ENCODE peak calls at places on chromosomes 11 and 22, in eight cellular contexts. F, E, S, V, B, I, J and G are unnamed samples.
A peak's percentile ranks its signal among the peaks of the same experiment; 100 is the strongest.

GRCh38 chr11:84671325-84672019 is 955.7 kb downstream of the DLG2 start:
- DNase-seq in J (no peak), F (peak; percentile 47), S (no peak), E (no peak), B (no peak), V (no peak), I (no peak), G (no peak)

GRCh38 chr11:12007769-12008737 is at the start of gene DKK3:
- DNase-seq in E (peak; percentile 43), B (no peak), S (peak; percentile 42), F (no peak), I (no peak), V (no peak), J (no peak), G (no peak)

GRCh38 chr11:132060546-132060945 is 690.1 kb downstream of the NTM start:
- DNase-seq in E (no peak), B (no peak), F (no peak), S (no peak), J (no peak), I (no peak), V (no peak), G (no peak)

GRCh38 chr11:107561688-107562087 is 3.8 kb downstream of the ALKBH8 start:
- DNase-seq in J (no peak), F (no peak), V (no peak), I (peak; percentile 50), S (no peak), B (no peak), E (no peak), G (no peak)

GRCh38 chr11:101436511-101437142 is 147.2 kb downstream of the TRPC6 start:
- DNase-seq in I (no peak), V (peak; percentile 46), E (peak; percentile 48), B (no peak), J (no peak), S (peak; percentile 56), F (peak; percentile 41), G (peak; percentile 44)

GRCh38 chr11:10004526-10005113 is 289.4 kb downstream of the SBF2 start:
- DNase-seq in B (no peak), S (no peak), I (no peak), E (no peak), F (no peak), J (no peak), V (no peak), G (peak; percentile 20)

GRCh38 chr11:12864316-12865156 is 144.6 kb upstream of the RASSF10 start:
- DNase-seq in F (no peak), I (no peak), J (no peak), B (peak; percentile 85), E (peak; percentile 89), V (no peak), S (no peak), G (no peak)

GRCh38 chr11:8060801-8061554 is 20.0 kb upstream of the TUB start:
- DNase-seq in E (no peak), V (no peak), I (no peak), B (peak; percentile 46), S (no peak), J (no peak), F (no peak), G (no peak)

GRCh38 chr11:114311946-114312345 is 15.7 kb downstream of the NNMT start:
- DNase-seq in V (no peak), B (no peak), F (no peak), J (no peak), S (no peak), I (no peak), E (no peak), G (no peak)

GRCh38 chr11:126637800-126638175 is 282.3 kb downstream of the ST3GAL4 start:
- DNase-seq in J (no peak), I (no peak), E (no peak), S (no peak), F (no peak), V (no peak), B (peak; percentile 81), G (no peak)

GRCh38 chr11:128902515-128903066 is 11.4 kb downstream of the KCNJ5 start:
- DNase-seq in S (no peak), V (no peak), B (no peak), I (no peak), F (no peak), E (no peak), J (peak; percentile 55), G (no peak)

GRCh38 chr22:37059876-37060449 is 8.4 kb downstream of the KCTD17 start:
- DNase-seq in I (no peak), E (no peak), S (no peak), J (peak; percentile 59), B (no peak), V (no peak), F (no peak), G (no peak)

GRCh38 chr22:24683671-24684070 is 80.7 kb downstream of the GGT1 start:
- DNase-seq in J (no peak), F (no peak), E (no peak), V (no peak), B (peak; percentile 39), I (no peak), S (no peak), G (no peak)

GRCh38 chr22:41525450-41526225 is 18.6 kb downstream of the POLR3H start:
- DNase-seq in F (no peak), V (no peak), B (no peak), E (no peak), J (no peak), I (no peak), S (no peak), G (no peak)

GRCh38 chr11:2815762-2816496 is 69.6 kb downstream of the CDKN1C start:
- DNase-seq in S (no peak), I (no peak), B (no peak), J (peak; percentile 56), V (no peak), E (no peak), F (no peak), G (no peak)

GRCh38 chr22:32542332-32543019 is 67.9 kb downstream of the FBXO7 start:
- DNase-seq in S (no peak), I (no peak), B (no peak), J (no peak), V (no peak), E (no peak), F (no peak), G (no peak)

GRCh38 chr22:32541481-32541880 is 66.9 kb downstream of the FBXO7 start:
- DNase-seq in S (no peak), V (no peak), I (no peak), F (no peak), E (no peak), B (no peak), J (no peak), G (no peak)

GRCh38 chr22:32538516-32538915 is 63.9 kb downstream of the FBXO7 start:
- DNase-seq in B (no peak), S (no peak), J (no peak), E (no peak), V (no peak), I (no peak), F (no peak), G (no peak)

GRCh38 chr22:32543020-32543357 is 68.4 kb downstream of the FBXO7 start:
- DNase-seq in E (no peak), J (no peak), F (no peak), B (no peak), V (no peak), I (no peak), S (no peak), G (no peak)

DNA sequence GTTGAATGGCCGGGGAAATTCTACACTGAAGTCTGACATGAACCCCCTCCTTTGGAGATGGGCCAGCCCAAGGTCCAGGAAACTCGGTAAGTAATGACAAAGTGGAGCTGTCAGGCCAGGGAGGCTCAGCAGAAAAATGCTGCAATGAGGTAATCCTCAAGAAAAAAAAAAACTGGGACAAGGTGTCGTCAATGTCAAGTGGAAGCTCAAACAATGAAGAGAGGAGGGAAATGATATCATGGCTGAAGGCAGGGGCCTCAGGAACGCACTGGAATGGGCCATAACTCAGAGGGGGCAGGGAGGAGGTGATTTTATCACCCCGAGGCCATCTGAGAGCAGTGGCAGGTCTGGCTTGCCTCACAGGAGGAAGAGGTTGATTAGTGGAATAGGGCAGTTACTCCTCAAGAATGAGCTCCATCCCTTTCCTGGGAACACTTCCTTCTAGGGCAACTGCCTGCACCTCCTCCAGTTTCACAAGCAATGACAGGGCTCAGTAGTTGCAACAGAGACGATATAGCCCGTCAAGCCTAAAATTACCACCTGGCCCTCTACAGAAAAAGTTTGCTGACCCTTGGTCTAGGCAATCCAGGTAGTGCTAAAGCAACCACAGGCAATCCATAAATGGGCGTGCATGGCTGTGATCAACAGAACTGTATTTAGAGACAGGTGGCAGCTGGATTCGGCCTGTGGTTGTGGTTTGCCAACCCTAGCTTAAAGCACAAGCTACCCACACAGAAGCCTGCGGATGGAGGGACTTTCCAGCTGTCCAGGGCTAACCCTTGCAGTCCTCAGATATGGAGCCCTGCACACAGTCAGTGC is 65.2 kb downstream of the FBXO7 start:
- DNase-seq in F (peak; percentile 44), E (no peak), V (no peak), J (no peak), B (no peak), S (no peak), I (no peak), G (no peak)
- H3K27ac ChIP-seq in F (no peak overlapping the region), E (no peak overlapping the region), V (no peak overlapping the region), J (peak overlapping the region; percentile 53), B (no peak overlapping the region), S (no peak overlapping the region), I (no peak overlapping the region), G (no peak overlapping the region)

DNA sequence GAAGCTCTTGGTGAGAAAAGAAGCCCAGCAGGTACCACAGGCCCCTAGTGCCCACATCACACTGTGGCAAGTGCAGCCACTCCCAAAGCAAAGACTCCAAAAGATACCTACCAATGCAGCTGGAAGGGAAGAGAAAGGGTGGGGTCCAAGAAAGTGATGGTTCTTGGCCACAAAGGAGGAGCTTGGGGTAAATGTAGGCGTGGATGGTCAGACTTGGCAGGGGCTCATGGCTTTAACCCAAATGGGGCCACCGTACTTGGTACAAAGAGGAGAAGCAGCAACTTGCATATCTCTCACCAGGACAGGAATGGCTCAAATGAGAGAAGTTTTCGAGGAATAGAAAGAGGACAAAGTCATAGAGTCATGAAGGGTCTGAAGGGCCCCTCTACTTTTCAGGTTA is 4.8 kb downstream of the MAP3K11 start:
- DNase-seq in B (no peak), F (no peak), S (peak; percentile 28), I (no peak), V (no peak), J (no peak), E (no peak), G (no peak)
- H3K27ac ChIP-seq in B (no peak overlapping the region), F (no peak overlapping the region), S (no peak overlapping the region), I (no peak overlapping the region), V (peak overlapping the region; percentile 11), J (no peak overlapping the region), E (no peak overlapping the region), G (no peak overlapping the region)

DNA sequence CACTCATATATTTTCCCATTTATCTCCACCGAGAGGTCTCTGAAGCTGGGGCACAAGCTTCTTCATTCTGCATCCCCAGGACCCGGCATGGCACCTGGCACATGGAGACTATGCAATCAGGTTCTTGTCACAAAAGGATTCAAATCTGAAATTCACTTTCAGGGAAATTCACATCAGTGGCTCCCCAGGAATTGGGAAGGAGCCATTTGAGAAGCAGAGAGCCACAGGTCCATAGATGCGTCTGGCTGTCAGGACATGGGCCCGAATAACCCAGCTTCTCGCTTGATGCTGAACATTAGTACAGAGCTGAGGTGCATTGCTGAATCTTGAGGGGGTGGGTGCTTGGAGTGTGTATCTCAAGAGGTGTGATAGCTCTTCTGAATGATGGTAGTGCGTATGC is 82.5 kb downstream of the TSPAN18 start:
- DNase-seq in V (no peak), I (no peak), S (no peak), F (no peak), E (no peak), J (no peak), B (no peak), G (no peak)
- H3K27ac ChIP-seq in V (no peak overlapping the region), I (no peak overlapping the region), S (no peak overlapping the region), F (no peak overlapping the region), E (no peak overlapping the region), J (no peak overlapping the region), B (no peak overlapping the region), G (no peak overlapping the region)

GRCh38 chr11:88692306-88692705 is 354.8 kb upstream of the CTSC start:
- DNase-seq in I (no peak), V (no peak), B (no peak), J (no peak), E (no peak), F (no peak), S (no peak), G (no peak)
- H3K27ac ChIP-seq in I (no peak overlapping the region), V (no peak overlapping the region), B (no peak overlapping the region), J (no peak overlapping the region), E (no peak overlapping the region), F (no peak overlapping the region), S (no peak overlapping the region), G (no peak overlapping the region)